ENCODE peak calls at places on chromosomes 7 and 10, in five cellular contexts. U is choroid plexus epithelial cell, J is neuronal stem cell, K is amniotic stem cell, S is GOT3. Z is an unnamed sample.

GRCh38 chr7:21616796-21617436 is 74.1 kb downstream of the DNAH11 start:
- DNase-seq in U (peak), J (no peak), S (no peak), K (no peak), Z (no peak)

GRCh38 chr7:131336956-131337355 is 9.3 kb downstream of the MKLN1 start:
- DNase-seq in J (no peak), K (no peak), U (peak), S (no peak), Z (no peak)

GRCh38 chr10:1240341-1240775 is 184.2 kb downstream of the WDR37 start:
- DNase-seq in U (no peak), J (no peak), K (no peak), S (no peak), Z (no peak)

GRCh38 chr7:76234931-76235441 is 33.3 kb downstream of the SRRM3 start:
- DNase-seq in K (no peak), U (peak), S (peak), J (peak), Z (peak)

GRCh38 chr7:98969386-98969785 is 91.1 kb downstream of the TRRAP start:
- DNase-seq in U (no peak), K (no peak), J (no peak), S (no peak), Z (no peak)

GRCh38 chr10:84296071-84296981 is 32.1 kb upstream of the CCSER2 start:
- DNase-seq in U (peak), K (peak), S (peak), J (no peak), Z (no peak)

GRCh38 chr7:28953628-28954027 is 4.5 kb downstream of the TRIL start:
- DNase-seq in U (peak), K (no peak), S (no peak), J (no peak), Z (no peak)

GRCh38 chr10:95277201-95277570 is 13.6 kb downstream of the PDLIM1 start:
- DNase-seq in K (no peak), S (no peak), U (no peak), J (no peak), Z (no peak)

GRCh38 chr7:82049442-82049841 is 279.6 kb upstream of the HGF start:
- DNase-seq in U (peak), K (no peak), S (no peak), J (no peak), Z (no peak)

GRCh38 chr7:132009778-132010177 is 453.4 kb upstream of the PODXL start:
- DNase-seq in U (peak), S (no peak), K (no peak), J (no peak), Z (no peak)

GRCh38 chr7:121938429-121938996 is 65.6 kb downstream of the PTPRZ1 start:
- DNase-seq in U (no peak), J (no peak), K (no peak), S (no peak), Z (peak)

GRCh38 chr10:110528224-110528997 is 30.7 kb downstream of the DUSP5 start:
- DNase-seq in S (no peak), U (peak), J (no peak), K (no peak), Z (no peak)

GRCh38 chr10:80699602-80700039 is 161.9 kb downstream of the SH2D4B start:
- DNase-seq in U (peak), K (peak), S (peak), J (peak), Z (peak)

GRCh38 chr10:9254353-9254752 is 1199.9 kb downstream of the GATA3 start:
- DNase-seq in U (peak), S (no peak), J (no peak), K (peak), Z (no peak)

GRCh38 chr10:63464402-63465292 is 1.1 kb downstream of the JMJD1C start:
- DNase-seq in K (no peak), J (no peak), S (no peak), U (peak), Z (peak)

GRCh38 chr7:6197801-6198551 is 74.4 kb downstream of the CYTH3 start:
- DNase-seq in J (no peak), U (no peak), S (no peak), K (no peak), Z (no peak)

GRCh38 chr10:43249962-43250624 is 16.8 kb downstream of the RASGEF1A start:
- DNase-seq in U (no peak), J (no peak), S (no peak), K (no peak), Z (no peak)

GRCh38 chr7:38368191-38368605 is 94.8 kb upstream of the TARP start:
- DNase-seq in J (peak), S (peak), U (peak), K (no peak), Z (peak)

GRCh38 chr7:141945356-141945755 is 1.4 kb downstream of the CLEC5A start:
- DNase-seq in U (peak), S (no peak), J (no peak), K (no peak), Z (no peak)

GRCh38 chr7:8260871-8261707 is 878 bp downstream of the ICA1 start:
- DNase-seq in U (peak), J (no peak), S (no peak), K (no peak), Z (peak)

GRCh38 chr10:96935810-96936209 is 103.7 kb downstream of the LCOR start:
- DNase-seq in S (no peak), K (no peak), J (no peak), U (no peak), Z (no peak)

GRCh38 chr10:5891009-5891408 is 966 bp downstream of the FBH1 start:
- DNase-seq in S (no peak), J (no peak), U (no peak), K (no peak), Z (no peak)

GRCh38 chr10:113322843-113323242 is 230.0 kb upstream of the HABP2 start:
- DNase-seq in U (no peak), J (no peak), S (no peak), K (no peak), Z (no peak)

GRCh38 chr7:1447551-1448244 is 11.6 kb downstream of the MICALL2 start:
- DNase-seq in U (no peak), J (no peak), K (no peak), S (no peak), Z (no peak)

GRCh38 chr10:125343118-125343752 is 182.9 kb upstream of the CTBP2 start:
- DNase-seq in U (peak), J (peak), K (no peak), S (no peak), Z (peak)

GRCh38 chr7:155787171-155787851 is 25.0 kb downstream of the SHH start:
- DNase-seq in U (peak), S (no peak), K (no peak), J (no peak), Z (peak)

GRCh38 chr10:33286186-33286934 is 48.1 kb downstream of the NRP1 start:
- DNase-seq in K (no peak), J (no peak), U (no peak), S (no peak), Z (no peak)

GRCh38 chr7:152025937-152026890 is 740 bp downstream of the GALNT11 start:
- DNase-seq in U (peak), K (no peak), S (no peak), J (no peak), Z (no peak)

GRCh38 chr10:71294091-71294561 is 24.9 kb upstream of the SLC29A3 start:
- DNase-seq in U (no peak), J (no peak), K (no peak), S (no peak), Z (no peak)

GRCh38 chr7:156460861-156461632 is 179.5 kb upstream of the RNF32 start:
- DNase-seq in U (no peak), S (no peak), J (no peak), K (no peak), Z (no peak)

GRCh38 chr10:112132429-112132828 is 51.1 kb downstream of the GPAM start:
- DNase-seq in S (no peak), J (no peak), U (no peak), K (no peak), Z (no peak)

GRCh38 chr10:63819753-63820347 is 298.6 kb downstream of the REEP3 start:
- DNase-seq in J (peak), U (peak), K (peak), S (no peak), Z (peak)

GRCh38 chr7:26291699-26292538 is at the start of gene SNX10:
- DNase-seq in K (no peak), S (no peak), U (peak), J (peak), Z (peak)

GRCh38 chr7:155998328-155998691 is 186.0 kb upstream of the SHH start:
- DNase-seq in K (no peak), U (no peak), J (no peak), S (no peak), Z (no peak)

GRCh38 chr7:146090023-146090645 is 26.5 kb upstream of the CNTNAP2 start:
- DNase-seq in K (no peak), U (peak), J (no peak), S (no peak), Z (no peak)